ENCODE peak calls at places on chromosomes 2 and 18, in five cellular contexts. J is suprapubic skin, N is HCT116, P is caudate nucleus, K is lower lobe of right lung. T is an unnamed sample.

GRCh38 chr2:222875482-222875881 is 14.6 kb downstream of the ACSL3 start:
- DNase-seq in J (no peak), N (no peak), P (no peak), K (no peak), T (no peak)

GRCh38 chr2:140248623-140249022 is 1468.4 kb upstream of the NXPH2 start:
- DNase-seq in J (no peak), N (no peak), P (no peak), K (no peak), T (no peak)

GRCh38 chr18:79749251-79750191 is 48.2 kb upstream of the KCNG2 start:
- DNase-seq in J (peak; percentile 32), N (no peak), P (no peak), K (no peak), T (no peak)

GRCh38 chr2:173963323-173963816 is 1.8 kb downstream of the SP3 start:
- DNase-seq in J (peak; percentile 74), N (no peak), P (no peak), K (no peak), T (peak; percentile 69)

GRCh38 chr18:59736061-59736460 is 38.8 kb upstream of the CCBE1 start:
- DNase-seq in J (no peak), N (no peak), P (no peak), K (no peak), T (no peak)

GRCh38 chr2:42651057-42651456 is 82.6 kb downstream of the MTA3 start:
- DNase-seq in J (no peak), N (no peak), P (no peak), K (no peak), T (no peak)

GRCh38 chr2:168670478-168670877 is 132.0 kb upstream of the NOSTRIN start:
- DNase-seq in J (no peak), N (no peak), P (no peak), K (no peak), T (no peak)

GRCh38 chr2:240933966-240934700 is 28.0 kb downstream of the CROCC2 start:
- DNase-seq in J (peak; percentile 58), N (no peak), P (no peak), K (peak; percentile 39), T (no peak)

DNA sequence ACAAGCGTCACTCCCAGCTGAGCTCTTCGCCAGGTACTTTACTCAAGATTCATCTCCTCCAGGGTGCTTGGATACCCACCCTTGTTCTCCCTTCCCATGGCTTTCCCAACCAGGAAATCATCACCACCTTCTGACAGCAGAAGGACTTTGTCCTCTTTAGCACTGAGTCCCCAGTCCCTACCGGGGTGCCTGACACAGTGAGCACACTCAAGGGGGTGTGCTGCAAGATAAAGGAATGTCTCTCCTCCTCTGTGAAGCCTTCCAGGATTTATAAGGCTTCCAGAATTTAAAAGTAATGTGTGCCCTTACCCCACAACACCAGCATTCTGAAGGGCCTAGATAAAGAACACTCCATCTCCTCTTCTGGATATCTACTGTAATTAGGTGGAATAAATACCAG is 39.6 kb downstream of the ACVR1 start:
- DNase-seq in J (no peak), N (no peak), P (no peak), K (no peak), T (no peak)
- H3K27ac ChIP-seq in J (no peak overlapping the region), N (no peak overlapping the region), P (no peak overlapping the region), K (no peak overlapping the region), T (no peak overlapping the region)

DNA sequence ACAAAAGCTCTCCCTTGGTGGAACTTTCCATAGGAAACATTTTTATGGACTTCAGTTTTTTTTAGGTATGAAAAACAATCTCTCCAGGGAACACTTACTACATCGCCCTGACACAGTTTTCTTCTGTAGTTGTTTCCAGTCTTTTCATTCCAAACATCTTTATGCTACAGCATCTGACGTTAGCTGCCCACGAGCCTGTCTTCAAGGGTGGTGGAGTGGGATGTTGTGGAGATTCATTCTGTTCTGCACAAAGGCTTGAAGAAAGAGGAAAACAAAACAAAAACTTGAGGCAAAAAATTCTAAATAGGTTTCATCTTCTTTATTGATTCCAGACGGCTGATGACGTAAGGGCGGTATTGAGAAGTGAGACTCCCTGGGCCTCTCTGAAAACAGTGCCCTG is 374.9 kb downstream of the RNF144A start:
- DNase-seq in J (no peak), N (no peak), P (no peak), K (no peak), T (no peak)
- H3K27ac ChIP-seq in J (no peak overlapping the region), N (no peak overlapping the region), P (no peak overlapping the region), K (no peak overlapping the region), T (no peak overlapping the region)

GRCh38 chr18:32298289-32298688 is 108.5 kb downstream of the MEP1B start:
- DNase-seq in J (no peak), N (no peak), P (no peak), K (no peak), T (no peak)
- H3K27ac ChIP-seq in J (no peak overlapping the region), N (no peak overlapping the region), P (no peak overlapping the region), K (no peak overlapping the region), T (no peak overlapping the region)

DNA sequence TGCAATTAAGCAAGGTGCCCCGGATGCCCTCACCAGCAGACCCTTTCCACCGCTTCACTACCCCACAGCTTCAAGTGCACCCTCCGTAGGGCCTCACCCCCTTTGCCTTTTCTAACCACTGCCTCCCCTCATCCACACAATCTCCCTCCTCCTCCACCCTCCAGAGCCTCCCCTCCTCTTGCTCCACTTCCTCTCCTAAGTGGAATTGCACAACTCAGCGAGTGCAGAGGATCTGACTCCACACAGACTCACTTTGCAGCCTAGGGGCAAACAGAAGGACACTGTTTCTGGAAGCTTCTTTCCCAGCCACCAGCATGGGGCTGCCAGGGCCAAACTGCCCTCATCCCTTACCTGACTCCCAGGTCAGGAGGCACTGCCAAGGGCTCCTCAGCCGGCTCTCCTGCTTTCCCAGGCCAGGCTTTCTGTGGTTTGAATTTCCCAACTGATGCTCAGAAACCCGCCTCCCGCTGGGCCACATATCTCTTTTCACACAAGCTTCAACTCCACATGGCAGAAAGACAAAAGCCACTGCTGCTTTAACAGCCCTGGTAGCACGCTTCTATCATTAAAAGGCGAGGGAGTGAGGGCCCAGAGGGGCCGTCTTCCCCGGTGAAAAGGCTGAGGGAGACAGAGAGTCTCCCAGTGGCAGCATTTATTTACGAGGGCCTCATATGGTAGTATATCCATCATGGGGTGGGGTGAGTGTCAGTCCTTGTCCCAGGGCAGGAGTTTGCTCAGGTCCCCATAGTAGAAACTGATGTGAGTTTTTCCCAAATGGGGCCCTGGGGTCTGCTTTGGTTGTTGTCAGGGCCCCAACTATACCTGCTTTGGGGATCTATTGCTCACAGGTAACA is 74.7 kb upstream of the MGAT4A start:
- DNase-seq in J (no peak), N (no peak), P (no peak), K (peak; percentile 63), T (no peak)
- H3K27ac ChIP-seq in J (no peak overlapping the region), N (no peak overlapping the region), P (peak overlapping the region; percentile 34), K (peak overlapping the region; percentile 71), T (no peak overlapping the region)

GRCh38 chr2:189285962-189286648 is 106.5 kb upstream of the COL5A2 start:
- DNase-seq in J (no peak), N (no peak), P (no peak), K (no peak), T (peak; percentile 61)

GRCh38 chr2:189291460-189291859 is 111.9 kb upstream of the COL5A2 start:
- DNase-seq in J (no peak), N (no peak), P (no peak), K (no peak), T (no peak)

GRCh38 chr2:189287363-189287762 is 107.8 kb upstream of the COL5A2 start:
- DNase-seq in J (no peak), N (no peak), P (no peak), K (no peak), T (no peak)

GRCh38 chr2:189285351-189285750 is 105.8 kb upstream of the COL5A2 start:
- DNase-seq in J (no peak), N (no peak), P (no peak), K (no peak), T (no peak)

GRCh38 chr2:189287982-189288494 is 108.5 kb upstream of the COL5A2 start:
- DNase-seq in J (no peak), N (peak; percentile 34), P (no peak), K (no peak), T (no peak)
- H3K27ac ChIP-seq in J (no peak overlapping the region), N (no peak overlapping the region), P (no peak overlapping the region), K (no peak overlapping the region), T (peak overlapping the region; percentile 75)

GRCh38 chr2:55163258-55163657 is 68.8 kb downstream of the CLHC1 start:
- DNase-seq in J (no peak), N (no peak), P (no peak), K (no peak), T (no peak)
- H3K27ac ChIP-seq in J (peak overlapping the region; percentile 65), N (no peak overlapping the region), P (peak overlapping the region; percentile 98), K (peak overlapping the region; percentile 59), T (no peak overlapping the region)

GRCh38 chr18:63974991-63975390 is 5.1 kb downstream of the SERPINB8 start:
- DNase-seq in J (no peak), N (peak; percentile 21), P (no peak), K (no peak), T (peak; percentile 31)

GRCh38 chr18:63970803-63971191 is 916 bp downstream of the SERPINB8 start:
- DNase-seq in J (peak; percentile 76), N (no peak), P (no peak), K (peak; percentile 79), T (no peak)

GRCh38 chr18:63969965-63970802 is at the start of gene SERPINB8:
- DNase-seq in J (peak; percentile 97), N (peak; percentile 88), P (peak; percentile 72), K (peak; percentile 95), T (peak; percentile 97)

GRCh38 chr18:63975632-63976031 is 5.8 kb downstream of the SERPINB8 start:
- DNase-seq in J (no peak), N (no peak), P (no peak), K (no peak), T (no peak)

GRCh38 chr18:63971320-63972071 is 1.6 kb downstream of the SERPINB8 start:
- DNase-seq in J (no peak), N (no peak), P (no peak), K (no peak), T (no peak)
- H3K27ac ChIP-seq in J (peak overlapping the region; percentile 100), N (peak overlapping the region; percentile 96), P (peak overlapping the region; percentile 92), K (peak overlapping the region; percentile 99), T (peak overlapping the region; percentile 100)

GRCh38 chr2:193966590-193966989 is 1690.4 kb upstream of the SLC39A10 start:
- DNase-seq in J (no peak), N (peak; percentile 41), P (no peak), K (no peak), T (no peak)
- H3K27ac ChIP-seq in J (no peak overlapping the region), N (no peak overlapping the region), P (no peak overlapping the region), K (no peak overlapping the region), T (no peak overlapping the region)

T was measured in SJSA1.